ENCODE peak calls at places on chromosomes 13 and 19, in six cellular contexts. I, E, F, G, S and A are unnamed samples.
A peak's percentile ranks its signal among the peaks of the same experiment; 100 is the strongest.

GRCh38 chr13:21458457-21458815 is 667 bp downstream of the ZDHHC20 start:
- DNase-seq in I (peak; percentile 34), E (no peak), F (no peak), G (peak; percentile 36), S (no peak), A (peak; percentile 77)

GRCh38 chr19:19817357-19817756 is 4.2 kb downstream of the ZNF506 start:
- DNase-seq in I (no peak), E (no peak), F (no peak), G (no peak), S (no peak), A (no peak)

GRCh38 chr13:108929532-108929931 is 300.1 kb downstream of the MYO16 start:
- DNase-seq in I (no peak), E (peak; percentile 30), F (no peak), G (no peak), S (peak; percentile 20), A (no peak)

GRCh38 chr19:41575998-41576397 is at the start of gene CEACAM21:
- DNase-seq in I (peak; percentile 64), E (no peak), F (no peak), G (no peak), S (no peak), A (peak; percentile 78)

GRCh38 chr13:76516013-76516412 is 370.2 kb downstream of the KCTD12 start:
- DNase-seq in I (no peak), E (peak; percentile 94), F (peak; percentile 35), G (no peak), S (peak; percentile 90), A (no peak)

GRCh38 chr19:37990362-37990761 is 83.4 kb downstream of the SIPA1L3 start:
- DNase-seq in I (no peak), E (no peak), F (no peak), G (no peak), S (peak; percentile 30), A (no peak)

GRCh38 chr13:35840991-35841604 is 290.1 kb downstream of the DCLK1 start:
- DNase-seq in I (no peak), E (peak; percentile 20), F (no peak), G (no peak), S (peak; percentile 45), A (no peak)

GRCh38 chr19:42028304-42029216 is 34.5 kb upstream of the ATP1A3 start:
- DNase-seq in I (no peak), E (no peak), F (no peak), G (peak; percentile 53), S (no peak), A (no peak)

GRCh38 chr13:29125145-29125933 is 305.2 kb downstream of the MTUS2 start:
- DNase-seq in I (no peak), E (no peak), F (no peak), G (no peak), S (no peak), A (peak; percentile 28)

DNA sequence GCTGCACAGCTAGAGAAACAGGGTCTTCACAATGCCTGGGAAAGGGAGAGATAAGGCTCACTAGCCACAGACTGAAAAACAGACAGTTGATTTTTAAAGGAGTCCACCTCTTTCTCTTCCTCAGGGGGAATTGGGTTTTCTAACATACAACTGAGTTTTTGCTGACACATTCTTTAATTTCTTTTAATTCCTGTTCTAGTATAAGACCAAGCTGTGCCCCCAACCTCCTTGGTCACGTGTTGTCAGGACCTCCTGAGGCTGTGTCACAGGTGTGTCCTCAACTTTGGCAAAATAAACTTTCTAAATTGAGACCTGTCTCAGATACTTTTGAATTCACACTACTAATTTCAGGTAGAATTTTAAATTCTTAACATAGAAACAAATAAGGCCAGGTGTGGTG is 12.1 kb upstream of the ZNF492 start:
- DNase-seq in I (no peak), E (no peak), F (no peak), G (no peak), S (no peak), A (no peak)
- TF ChIP-seq CTCF in I (no peak), E (no peak), F (no peak), G (no peak), S (no peak), A (no peak)

GRCh38 chr19:3547301-3547731 is 8.3 kb downstream of the TEKTIP1 start:
- DNase-seq in I (no peak), E (no peak), F (no peak), G (no peak), S (no peak), A (no peak)
- TF ChIP-seq CTCF in I (peak; percentile 63), E (peak; percentile 76), F (peak; percentile 71), G (peak; percentile 18), S (peak; percentile 63), A (peak; percentile 39)

DNA sequence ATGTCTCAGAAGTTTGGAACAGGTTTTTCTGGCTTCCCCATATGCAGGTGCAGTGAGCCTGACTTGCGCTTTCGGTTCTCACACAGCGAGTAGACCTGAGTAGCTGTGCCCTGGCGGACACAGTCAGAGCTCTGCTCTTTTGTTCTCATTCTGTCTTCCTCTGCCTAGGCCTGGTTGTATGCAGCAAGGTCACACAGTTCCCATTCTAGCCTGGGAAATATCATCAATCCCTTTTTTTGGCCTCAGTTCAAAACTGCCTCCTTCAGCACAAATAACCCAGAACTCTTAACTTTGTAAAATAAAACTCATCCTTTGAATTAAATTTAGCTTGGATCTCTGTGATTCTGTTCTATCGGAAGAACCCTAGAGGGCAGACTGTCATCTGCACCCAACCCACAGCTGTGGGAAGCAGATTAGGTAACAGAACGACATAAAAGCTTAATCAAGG is 10.2 kb downstream of the OXGR1 start:
- DNase-seq in I (peak; percentile 30), E (peak; percentile 45), F (no peak), G (peak; percentile 7), S (no peak), A (peak; percentile 52)
- TF ChIP-seq CTCF in I (peak; percentile 33), E (peak; percentile 24), F (no peak), G (peak; percentile 30), S (peak; percentile 10), A (no peak)

DNA sequence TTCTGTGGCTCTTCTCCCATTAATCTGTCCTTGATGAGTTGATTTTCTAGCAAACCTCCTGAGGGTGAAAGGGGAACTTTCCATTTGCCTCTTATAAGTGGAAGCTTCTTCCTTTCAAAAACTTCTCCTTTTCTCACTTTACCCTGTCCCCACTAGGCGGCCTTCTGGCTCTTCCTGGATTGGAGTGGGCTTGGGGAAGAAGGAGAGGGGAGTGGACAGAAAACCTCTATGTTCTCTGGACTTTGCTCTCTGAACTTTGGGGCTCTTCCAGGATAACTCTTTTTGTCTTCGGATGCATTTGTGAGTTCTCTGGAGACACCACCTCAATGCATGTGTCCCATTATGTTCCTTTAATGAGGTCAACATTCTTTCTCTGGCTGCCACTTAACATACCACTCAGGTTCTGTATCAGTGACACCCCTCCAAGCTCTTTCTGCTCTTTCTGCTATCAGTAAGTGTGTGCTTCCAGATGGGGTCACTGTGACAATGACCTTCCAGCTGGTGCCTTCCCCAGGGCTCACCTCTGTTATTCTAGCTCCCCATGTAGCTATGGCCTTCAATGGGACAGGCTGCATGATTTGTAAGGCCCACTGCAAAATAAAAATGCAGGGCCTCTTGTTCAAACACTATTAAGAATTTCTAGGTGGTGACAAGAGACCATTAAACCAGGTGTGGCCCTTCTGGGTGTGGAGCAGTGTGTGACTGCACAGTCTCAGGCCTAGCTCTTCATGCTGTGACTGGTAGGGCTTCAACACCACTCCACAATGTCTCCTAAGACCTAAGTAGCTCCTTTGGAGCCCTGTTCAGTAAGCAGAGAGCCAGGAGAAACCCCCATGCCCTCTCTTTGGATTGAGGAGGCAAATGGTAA is 389.2 kb downstream of the EFNB2 start:
- DNase-seq in I (no peak), E (no peak), F (no peak), G (no peak), S (no peak), A (no peak)
- TF ChIP-seq CTCF in I (no peak), E (no peak), F (no peak), G (no peak), S (no peak), A (no peak)

DNA sequence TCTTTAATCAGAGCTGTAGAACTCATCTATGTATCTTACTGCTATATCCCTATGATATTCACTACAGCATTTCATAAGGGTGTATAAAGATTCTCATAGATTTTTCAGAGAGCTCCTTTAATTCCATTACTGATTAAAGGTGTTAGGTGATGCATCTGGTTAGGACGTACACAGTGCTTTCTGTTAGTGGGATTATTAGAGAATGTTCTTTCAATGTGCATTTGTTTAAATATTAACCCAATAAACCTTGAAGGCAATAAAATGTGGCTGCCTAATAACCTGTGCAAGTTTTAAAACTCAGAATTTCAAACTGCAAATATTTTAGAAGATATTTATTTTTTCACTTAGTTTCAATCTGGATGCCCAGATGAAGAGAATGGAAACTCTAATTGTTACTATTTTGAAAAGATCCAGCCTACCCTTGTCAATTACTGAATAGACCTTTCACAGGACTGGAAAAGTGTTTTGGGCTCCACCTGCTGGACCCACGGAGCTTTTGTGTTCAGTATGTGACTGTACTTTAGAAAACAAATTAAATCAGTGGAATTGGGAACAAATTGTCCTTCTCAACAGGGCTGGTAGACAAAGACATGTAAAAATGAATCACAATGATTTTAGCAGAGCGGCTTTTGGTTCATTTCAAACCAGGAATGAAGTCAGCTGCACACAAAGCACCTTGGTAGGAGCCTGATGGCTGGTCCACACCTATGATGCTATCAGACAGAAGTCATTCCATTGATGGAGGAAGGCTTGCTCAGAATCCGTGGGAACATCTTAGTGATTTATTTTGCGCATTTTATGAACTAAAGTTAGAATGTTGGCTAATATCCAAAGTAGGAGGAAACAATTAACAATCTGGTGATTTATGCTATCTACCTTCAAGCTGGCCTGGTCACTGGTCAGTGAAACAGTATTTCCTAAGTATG is 89.5 kb upstream of the RAP2A start:
- DNase-seq in I (peak; percentile 54), E (peak; percentile 79), F (no peak), G (peak; percentile 29), S (peak; percentile 41), A (peak; percentile 57)
- TF ChIP-seq CTCF in I (peak; percentile 72), E (peak; percentile 76), F (peak; percentile 67), G (peak; percentile 50), S (peak; percentile 80), A (peak; percentile 35)

GRCh38 chr13:48873598-48873997 is 102.1 kb upstream of the FNDC3A start:
- DNase-seq in I (no peak), E (peak; percentile 23), F (no peak), G (no peak), S (peak; percentile 28), A (no peak)
- TF ChIP-seq CTCF in I (peak; percentile 11), E (no peak), F (peak; percentile 38), G (no peak), S (no peak), A (no peak)